ENCODE peak calls at places on chromosomes 11 and 22, in eight cellular contexts. One of them, this sample, is unnamed. For H3K4me1, the result is how much of the 10 kb centered on the place peaks cover.

GRCh38 chr11:746289-747175 is 732 bp upstream of the TALDO1 start:
- DNase-seq in neuronal stem cell: peak
- DNase-seq in GM23248: peak
- DNase-seq in lung: no peak
- DNase-seq in naive thymus-derived CD4-positive, alpha-beta T cell: no peak
- DNase-seq in mesendoderm: peak
- DNase-seq in right cardiac atrium: peak
- DNase-seq in tibial nerve: no peak
- DNase-seq in this sample: peak

GRCh38 chr22:24553597-24554315 is 1.2 kb downstream of the GUCD1 start:
- DNase-seq in neuronal stem cell: no peak
- DNase-seq in GM23248: peak
- DNase-seq in lung: no peak
- DNase-seq in naive thymus-derived CD4-positive, alpha-beta T cell: no peak
- DNase-seq in mesendoderm: no peak
- DNase-seq in right cardiac atrium: peak
- DNase-seq in tibial nerve: no peak
- DNase-seq in this sample: peak

GRCh38 chr11:134537941-134538340 is 125.9 kb upstream of the B3GAT1 start:
- DNase-seq in neuronal stem cell: no peak
- DNase-seq in GM23248: no peak
- DNase-seq in lung: no peak
- DNase-seq in naive thymus-derived CD4-positive, alpha-beta T cell: no peak
- DNase-seq in mesendoderm: no peak
- DNase-seq in right cardiac atrium: no peak
- DNase-seq in tibial nerve: no peak
- DNase-seq in this sample: no peak

GRCh38 chr22:29861672-29862297 is 21.2 kb upstream of the MTMR3 start:
- DNase-seq in neuronal stem cell: no peak
- DNase-seq in GM23248: no peak
- DNase-seq in lung: no peak
- DNase-seq in naive thymus-derived CD4-positive, alpha-beta T cell: no peak
- DNase-seq in mesendoderm: no peak
- DNase-seq in right cardiac atrium: no peak
- DNase-seq in tibial nerve: no peak
- DNase-seq in this sample: no peak

GRCh38 chr22:27718186-27719032 is 83.1 kb downstream of the MN1 start:
- DNase-seq in neuronal stem cell: no peak
- DNase-seq in GM23248: peak
- DNase-seq in lung: peak
- DNase-seq in naive thymus-derived CD4-positive, alpha-beta T cell: no peak
- DNase-seq in mesendoderm: peak
- DNase-seq in right cardiac atrium: peak
- DNase-seq in tibial nerve: peak
- DNase-seq in this sample: peak

GRCh38 chr11:126231725-126232459 is 20.3 kb downstream of the FAM118B start:
- DNase-seq in neuronal stem cell: no peak
- DNase-seq in GM23248: no peak
- DNase-seq in lung: no peak
- DNase-seq in naive thymus-derived CD4-positive, alpha-beta T cell: no peak
- DNase-seq in mesendoderm: no peak
- DNase-seq in right cardiac atrium: no peak
- DNase-seq in tibial nerve: no peak
- DNase-seq in this sample: no peak

GRCh38 chr11:123330948-123331347 is 99.1 kb upstream of the GRAMD1B start:
- DNase-seq in neuronal stem cell: no peak
- DNase-seq in GM23248: no peak
- DNase-seq in lung: no peak
- DNase-seq in naive thymus-derived CD4-positive, alpha-beta T cell: no peak
- DNase-seq in mesendoderm: no peak
- DNase-seq in right cardiac atrium: no peak
- DNase-seq in tibial nerve: no peak
- DNase-seq in this sample: no peak

GRCh38 chr11:44140805-44141204 is 45.3 kb downstream of the EXT2 start:
- DNase-seq in neuronal stem cell: no peak
- DNase-seq in GM23248: no peak
- DNase-seq in lung: no peak
- DNase-seq in naive thymus-derived CD4-positive, alpha-beta T cell: no peak
- DNase-seq in mesendoderm: no peak
- DNase-seq in right cardiac atrium: no peak
- DNase-seq in tibial nerve: no peak
- DNase-seq in this sample: no peak

GRCh38 chr22:42500836-42501179 is 18.8 kb downstream of the RRP7A start:
- DNase-seq in neuronal stem cell: no peak
- DNase-seq in GM23248: no peak
- DNase-seq in lung: no peak
- DNase-seq in naive thymus-derived CD4-positive, alpha-beta T cell: no peak
- DNase-seq in mesendoderm: no peak
- DNase-seq in right cardiac atrium: no peak
- DNase-seq in tibial nerve: no peak
- DNase-seq in this sample: no peak

GRCh38 chr22:35352214-35353111 is 28.4 kb upstream of the HMOX1 start:
- DNase-seq in neuronal stem cell: no peak
- DNase-seq in GM23248: peak
- DNase-seq in lung: peak
- DNase-seq in naive thymus-derived CD4-positive, alpha-beta T cell: peak
- DNase-seq in mesendoderm: peak
- DNase-seq in right cardiac atrium: peak
- DNase-seq in tibial nerve: peak
- DNase-seq in this sample: peak

GRCh38 chr11:112166561-112166960 is 611 bp upstream of the TEX12 start:
- DNase-seq in neuronal stem cell: no peak
- DNase-seq in GM23248: peak
- DNase-seq in lung: no peak
- DNase-seq in naive thymus-derived CD4-positive, alpha-beta T cell: no peak
- DNase-seq in mesendoderm: no peak
- DNase-seq in right cardiac atrium: no peak
- DNase-seq in tibial nerve: peak
- DNase-seq in this sample: peak

GRCh38 chr11:70065318-70066135 is 12.6 kb upstream of the ANO1 start:
- DNase-seq in neuronal stem cell: no peak
- DNase-seq in GM23248: no peak
- DNase-seq in lung: no peak
- DNase-seq in naive thymus-derived CD4-positive, alpha-beta T cell: no peak
- DNase-seq in mesendoderm: peak
- DNase-seq in right cardiac atrium: peak
- DNase-seq in tibial nerve: no peak
- DNase-seq in this sample: peak

GRCh38 chr11:80815752-80816453 is 1375.1 kb upstream of the TENM4 start:
- DNase-seq in neuronal stem cell: no peak
- DNase-seq in GM23248: no peak
- DNase-seq in lung: no peak
- DNase-seq in naive thymus-derived CD4-positive, alpha-beta T cell: no peak
- DNase-seq in mesendoderm: no peak
- DNase-seq in right cardiac atrium: no peak
- DNase-seq in tibial nerve: no peak
- DNase-seq in this sample: no peak

GRCh38 chr11:68077617-68078592 is 39.1 kb downstream of the TCIRG1 start:
- DNase-seq in neuronal stem cell: no peak
- DNase-seq in GM23248: no peak
- DNase-seq in lung: no peak
- DNase-seq in naive thymus-derived CD4-positive, alpha-beta T cell: no peak
- DNase-seq in mesendoderm: no peak
- DNase-seq in right cardiac atrium: no peak
- DNase-seq in tibial nerve: no peak
- DNase-seq in this sample: no peak

GRCh38 chr11:118180300-118180703 is 3.9 kb upstream of the SCN2B start:
- DNase-seq in neuronal stem cell: peak
- DNase-seq in GM23248: peak
- DNase-seq in lung: no peak
- DNase-seq in naive thymus-derived CD4-positive, alpha-beta T cell: no peak
- DNase-seq in mesendoderm: peak
- DNase-seq in right cardiac atrium: peak
- DNase-seq in tibial nerve: peak
- DNase-seq in this sample: no peak

GRCh38 chr11:87022254-87022653 is 15.5 kb upstream of the TMEM135 start:
- DNase-seq in neuronal stem cell: no peak
- DNase-seq in GM23248: no peak
- DNase-seq in lung: no peak
- DNase-seq in naive thymus-derived CD4-positive, alpha-beta T cell: no peak
- DNase-seq in mesendoderm: no peak
- DNase-seq in right cardiac atrium: no peak
- DNase-seq in tibial nerve: no peak
- DNase-seq in this sample: no peak

GRCh38 chr11:117884994-117885393 is 8.5 kb upstream of the FXYD6 start:
- DNase-seq in neuronal stem cell: no peak
- DNase-seq in GM23248: peak
- DNase-seq in lung: no peak
- DNase-seq in naive thymus-derived CD4-positive, alpha-beta T cell: no peak
- DNase-seq in mesendoderm: no peak
- DNase-seq in right cardiac atrium: peak
- DNase-seq in tibial nerve: no peak
- DNase-seq in this sample: no peak

GRCh38 chr11:29310016-29310415 is 706.8 kb downstream of the KCNA4 start:
- DNase-seq in neuronal stem cell: no peak
- DNase-seq in GM23248: peak
- DNase-seq in lung: no peak
- DNase-seq in naive thymus-derived CD4-positive, alpha-beta T cell: no peak
- DNase-seq in mesendoderm: no peak
- DNase-seq in right cardiac atrium: no peak
- DNase-seq in tibial nerve: no peak
- DNase-seq in this sample: no peak

GRCh38 chr11:84922212-84922805 is 704.8 kb downstream of the DLG2 start:
- DNase-seq in neuronal stem cell: no peak
- DNase-seq in GM23248: peak
- DNase-seq in lung: no peak
- DNase-seq in naive thymus-derived CD4-positive, alpha-beta T cell: no peak
- DNase-seq in mesendoderm: peak
- DNase-seq in right cardiac atrium: no peak
- DNase-seq in tibial nerve: no peak
- DNase-seq in this sample: no peak

DNA sequence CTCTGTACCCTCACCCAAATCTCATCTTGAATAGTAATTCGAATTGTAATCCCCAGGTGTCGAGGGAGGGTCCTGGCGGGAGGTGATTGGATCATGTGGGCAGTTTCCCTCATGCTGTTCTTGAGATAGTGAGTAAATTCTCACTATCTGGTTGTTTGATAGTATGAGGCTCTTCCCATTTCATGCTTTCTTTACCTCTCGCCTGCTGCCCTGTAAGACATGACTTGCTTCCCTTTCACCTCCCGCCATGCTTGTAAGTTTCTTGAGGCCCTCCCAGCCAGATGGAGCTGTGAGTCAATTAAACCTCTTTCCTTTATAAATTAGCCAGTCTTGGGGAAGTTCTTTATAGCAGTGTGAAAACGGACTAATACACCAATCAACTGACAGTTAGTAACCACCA is 60.1 kb downstream of the FAM76B start:
- DNase-seq in neuronal stem cell: no peak
- DNase-seq in GM23248: no peak
- DNase-seq in lung: no peak
- DNase-seq in naive thymus-derived CD4-positive, alpha-beta T cell: no peak
- DNase-seq in mesendoderm: peak
- DNase-seq in right cardiac atrium: no peak
- DNase-seq in tibial nerve: no peak
- DNase-seq in this sample: no peak
- H3K4me1 ChIP-seq in neuronal stem cell: under half
- H3K4me1 ChIP-seq in GM23248: under half
- H3K4me1 ChIP-seq in lung: under half
- H3K4me1 ChIP-seq in naive thymus-derived CD4-positive, alpha-beta T cell: under half
- H3K4me1 ChIP-seq in mesendoderm: under half
- H3K4me1 ChIP-seq in right cardiac atrium: under half
- H3K4me1 ChIP-seq in tibial nerve: under half
- H3K4me1 ChIP-seq in this sample: under half

GRCh38 chr11:3942956-3943497 is 87.6 kb downstream of the STIM1 start:
- DNase-seq in neuronal stem cell: no peak
- DNase-seq in GM23248: peak
- DNase-seq in lung: no peak
- DNase-seq in naive thymus-derived CD4-positive, alpha-beta T cell: no peak
- DNase-seq in mesendoderm: no peak
- DNase-seq in right cardiac atrium: no peak
- DNase-seq in tibial nerve: no peak
- DNase-seq in this sample: no peak
- H3K4me3 ChIP-seq in neuronal stem cell: no peak
- H3K4me3 ChIP-seq in GM23248: no peak
- H3K4me3 ChIP-seq in lung: no peak
- H3K4me3 ChIP-seq in naive thymus-derived CD4-positive, alpha-beta T cell: peak
- H3K4me3 ChIP-seq in mesendoderm: no peak
- H3K4me3 ChIP-seq in right cardiac atrium: no peak
- H3K4me3 ChIP-seq in tibial nerve: no peak
- H3K4me3 ChIP-seq in this sample: no peak

DNA sequence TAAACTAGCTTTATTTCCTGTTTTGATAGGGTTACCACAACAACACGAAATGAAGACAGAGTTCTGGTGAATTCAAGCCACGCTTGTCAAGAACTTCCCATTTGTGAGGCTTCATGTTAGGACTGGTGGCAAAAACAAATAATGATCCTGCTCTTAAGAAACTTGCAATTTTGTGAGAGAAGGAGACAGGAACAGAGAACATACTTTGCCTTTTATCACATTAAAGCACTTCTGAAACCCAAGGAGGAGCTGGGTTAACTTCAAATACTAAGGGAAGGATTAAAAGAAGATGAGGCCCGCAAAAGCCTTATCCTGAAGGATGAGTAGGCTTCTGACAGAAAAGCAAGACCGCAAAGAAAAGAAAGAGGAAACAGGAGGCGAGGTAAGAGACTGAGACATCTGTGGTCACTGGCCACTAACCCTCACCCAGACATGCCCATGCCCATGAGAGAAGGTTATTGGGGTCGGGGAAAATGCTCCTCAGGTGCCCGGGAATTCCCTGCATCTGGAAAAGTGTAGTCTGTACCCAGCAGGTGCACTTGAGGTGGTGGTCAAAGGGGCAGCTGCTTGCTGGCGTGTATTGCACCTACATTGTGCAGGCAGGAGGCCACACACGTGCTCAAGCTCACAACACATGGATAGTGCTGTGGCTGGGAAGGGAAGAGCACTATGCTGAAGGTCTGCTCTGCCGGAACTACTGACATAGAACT is 50.5 kb downstream of the MAPK1 start:
- DNase-seq in neuronal stem cell: no peak
- DNase-seq in GM23248: peak
- DNase-seq in lung: no peak
- DNase-seq in naive thymus-derived CD4-positive, alpha-beta T cell: no peak
- DNase-seq in mesendoderm: peak
- DNase-seq in right cardiac atrium: no peak
- DNase-seq in tibial nerve: no peak
- DNase-seq in this sample: peak
- H3K4me1 ChIP-seq in neuronal stem cell: under half
- H3K4me1 ChIP-seq in GM23248: under half
- H3K4me1 ChIP-seq in lung: under half
- H3K4me1 ChIP-seq in naive thymus-derived CD4-positive, alpha-beta T cell: under half
- H3K4me1 ChIP-seq in mesendoderm: under half
- H3K4me1 ChIP-seq in right cardiac atrium: under half
- H3K4me1 ChIP-seq in tibial nerve: under half
- H3K4me1 ChIP-seq in this sample: under half

DNA sequence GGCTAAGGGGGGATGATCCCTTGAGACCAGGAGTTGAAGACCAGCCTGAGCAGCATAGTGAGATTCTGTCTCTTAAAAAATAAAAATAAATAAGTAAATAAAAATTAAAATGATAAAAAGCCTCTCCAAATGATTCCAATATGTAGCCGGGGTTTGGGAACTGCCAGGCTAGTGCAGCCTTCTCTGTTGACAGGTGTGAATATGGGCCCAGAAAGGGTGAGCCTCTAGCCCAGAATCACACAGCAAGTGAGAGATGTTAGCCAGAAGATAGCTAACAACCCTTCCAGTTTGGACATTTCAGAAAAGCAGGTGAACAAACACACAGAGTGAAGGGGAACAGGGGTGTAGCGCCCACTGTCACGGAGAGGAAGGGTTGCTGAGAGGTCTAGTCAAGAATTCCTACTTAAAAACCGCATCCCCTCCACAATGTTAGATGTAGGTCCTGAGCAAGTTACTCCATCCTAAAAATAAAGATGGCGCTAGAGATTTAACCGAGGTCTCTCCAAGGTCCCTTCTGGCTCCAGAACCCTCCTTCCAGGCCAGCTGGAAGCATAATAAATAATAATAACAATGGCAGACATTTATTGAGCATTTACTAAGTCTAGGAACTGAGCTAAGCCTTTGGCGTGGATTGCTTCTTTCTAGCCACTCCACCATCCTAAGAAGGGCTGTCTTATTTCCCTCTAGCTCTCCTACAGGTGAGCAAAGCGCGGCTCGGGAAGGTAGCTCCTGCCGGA is 51.6 kb downstream of the CYTH4 start:
- DNase-seq in neuronal stem cell: no peak
- DNase-seq in GM23248: no peak
- DNase-seq in lung: no peak
- DNase-seq in naive thymus-derived CD4-positive, alpha-beta T cell: no peak
- DNase-seq in mesendoderm: no peak
- DNase-seq in right cardiac atrium: no peak
- DNase-seq in tibial nerve: no peak
- DNase-seq in this sample: no peak
- H3K4me3 ChIP-seq in neuronal stem cell: no peak
- H3K4me3 ChIP-seq in GM23248: peak
- H3K4me3 ChIP-seq in lung: no peak
- H3K4me3 ChIP-seq in naive thymus-derived CD4-positive, alpha-beta T cell: no peak
- H3K4me3 ChIP-seq in mesendoderm: no peak
- H3K4me3 ChIP-seq in right cardiac atrium: no peak
- H3K4me3 ChIP-seq in tibial nerve: no peak
- H3K4me3 ChIP-seq in this sample: no peak

This sample was measured in colonic mucosa.